ENCODE peak calls at places on chromosomes 2 and 18, in nine cellular contexts. O, Z, Y, J, B, K, V, S and T are unnamed samples.

GRCh38 chr2:33417093-33417492 is 59.4 kb upstream of the RASGRP3 start:
- DNase-seq in O (no peak), Z (no peak), Y (no peak), J (peak; percentile 34), B (no peak), K (no peak), V (peak; percentile 46), S (no peak), T (no peak)

GRCh38 chr2:180003566-180003965 is 3.5 kb downstream of the CWC22 start:
- DNase-seq in O (no peak), Z (no peak), Y (no peak), J (no peak), B (no peak), K (no peak), V (no peak), S (no peak), T (peak; percentile 81)

GRCh38 chr18:23231340-23232021 is 96.2 kb downstream of the CABLES1 start:
- DNase-seq in O (no peak), Z (peak; percentile 65), Y (no peak), J (peak; percentile 76), B (peak; percentile 94), K (no peak), V (peak; percentile 99), S (peak; percentile 98), T (peak; percentile 91)

GRCh38 chr2:203395858-203396257 is 67.7 kb downstream of the ABI2 start:
- DNase-seq in O (no peak), Z (no peak), Y (no peak), J (no peak), B (no peak), K (no peak), V (no peak), S (no peak), T (no peak)

GRCh38 chr2:67880291-67880761 is 182.5 kb downstream of the C1D start:
- DNase-seq in O (no peak), Z (no peak), Y (peak; percentile 59), J (no peak), B (no peak), K (peak; percentile 58), V (no peak), S (no peak), T (peak; percentile 71)

GRCh38 chr2:154974041-154974440 is 275.5 kb downstream of the KCNJ3 start:
- DNase-seq in O (no peak), Z (no peak), Y (no peak), J (no peak), B (no peak), K (no peak), V (no peak), S (peak; percentile 31), T (no peak)

GRCh38 chr18:30481871-30482270 is 560.7 kb downstream of the DSC3 start:
- DNase-seq in O (no peak), Z (no peak), Y (peak; percentile 61), J (no peak), B (no peak), K (no peak), V (no peak), S (no peak), T (peak; percentile 17)

GRCh38 chr18:76983184-76983583 is 149.4 kb downstream of the MBP start:
- DNase-seq in O (peak; percentile 81), Z (peak; percentile 79), Y (peak; percentile 97), J (peak; percentile 78), B (peak; percentile 74), K (peak; percentile 83), V (peak; percentile 77), S (peak; percentile 91), T (peak; percentile 97)

GRCh38 chr2:9010866-9011265 is 7.4 kb upstream of the MBOAT2 start:
- DNase-seq in O (no peak), Z (no peak), Y (no peak), J (no peak), B (peak; percentile 93), K (no peak), V (peak; percentile 77), S (no peak), T (no peak)

GRCh38 chr2:98158305-98158704 is 71.3 kb downstream of the VWA3B start:
- DNase-seq in O (no peak), Z (peak; percentile 33), Y (no peak), J (peak; percentile 70), B (no peak), K (no peak), V (no peak), S (no peak), T (no peak)

GRCh38 chr2:173395567-173396351 is 41.1 kb downstream of the CDCA7 start:
- DNase-seq in O (no peak), Z (no peak), Y (no peak), J (no peak), B (no peak), K (no peak), V (no peak), S (peak; percentile 5), T (no peak)

GRCh38 chr18:58569490-58569911 is 59.4 kb downstream of the ALPK2 start:
- DNase-seq in O (no peak), Z (no peak), Y (no peak), J (no peak), B (no peak), K (peak; percentile 26), V (no peak), S (no peak), T (no peak)

GRCh38 chr2:230158468-230158867 is 61.3 kb downstream of the SP110 start:
- DNase-seq in O (no peak), Z (no peak), Y (no peak), J (no peak), B (no peak), K (no peak), V (no peak), S (no peak), T (no peak)

GRCh38 chr2:24010477-24011277 is 792 bp downstream of the MFSD2B start:
- DNase-seq in O (no peak), Z (no peak), Y (peak; percentile 75), J (no peak), B (no peak), K (no peak), V (no peak), S (no peak), T (no peak)

DNA sequence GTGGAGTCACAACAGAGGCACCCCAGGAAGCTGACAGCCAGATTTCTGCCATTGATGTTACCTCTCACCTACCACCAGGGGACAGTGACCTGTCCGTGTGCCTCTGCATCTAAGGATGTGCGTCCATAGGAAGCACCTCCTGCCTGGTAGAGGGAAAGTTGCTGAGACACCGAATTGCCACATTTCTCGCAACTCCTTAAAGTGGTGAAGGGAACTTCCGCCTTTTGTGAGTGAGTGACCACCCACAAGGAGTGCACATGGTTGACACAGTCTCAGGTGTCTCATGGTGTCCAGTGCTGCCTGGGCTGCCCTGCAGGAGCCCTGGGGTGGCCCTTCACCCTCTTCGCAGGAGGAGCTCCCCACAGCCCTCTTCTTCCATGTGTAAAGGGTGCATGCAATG is 201.8 kb downstream of the GBX2 start:
- DNase-seq in O (no peak), Z (no peak), Y (peak; percentile 64), J (no peak), B (no peak), K (no peak), V (no peak), S (no peak), T (peak; percentile 2)
- TF ChIP-seq CTCF in O (no peak), Z (no peak), Y (peak; percentile 71), J (no peak), B (no peak), K (no peak), V (no peak), S (no peak), T (no peak)

GRCh38 chr18:63161728-63162195 is 157.8 kb downstream of the BCL2 start:
- DNase-seq in O (peak; percentile 90), Z (peak; percentile 50), Y (no peak), J (peak; percentile 59), B (peak; percentile 94), K (peak; percentile 59), V (peak; percentile 94), S (peak; percentile 96), T (peak; percentile 92)

GRCh38 chr18:63160172-63160995 is 159.2 kb downstream of the BCL2 start:
- DNase-seq in O (no peak), Z (no peak), Y (no peak), J (no peak), B (no peak), K (no peak), V (no peak), S (peak; percentile 87), T (peak; percentile 21)

GRCh38 chr18:63159590-63159989 is 160.0 kb downstream of the BCL2 start:
- DNase-seq in O (peak; percentile 78), Z (no peak), Y (no peak), J (no peak), B (no peak), K (no peak), V (no peak), S (peak; percentile 86), T (no peak)

GRCh38 chr18:63161032-63161727 is 158.4 kb downstream of the BCL2 start:
- DNase-seq in O (peak; percentile 88), Z (no peak), Y (no peak), J (no peak), B (no peak), K (no peak), V (peak; percentile 21), S (peak; percentile 95), T (no peak)

GRCh38 chr18:63162271-63163014 is 157.1 kb downstream of the BCL2 start:
- DNase-seq in O (peak; percentile 69), Z (no peak), Y (no peak), J (no peak), B (peak; percentile 72), K (no peak), V (peak; percentile 61), S (peak; percentile 92), T (peak; percentile 20)
- H3K4me3 ChIP-seq in O (no peak overlapping the region), Z (no peak overlapping the region), Y (no peak overlapping the region), J (no peak overlapping the region), B (no peak overlapping the region), K (no peak overlapping the region), V (no peak overlapping the region), S (peak overlapping the region; percentile 76), T (no peak overlapping the region)

GRCh38 chr2:219886615-219887014 is 259.2 kb downstream of the SLC4A3 start:
- DNase-seq in O (no peak), Z (no peak), Y (peak; percentile 56), J (no peak), B (no peak), K (no peak), V (no peak), S (no peak), T (peak; percentile 68)
- TF ChIP-seq CTCF in O (no peak), Z (no peak), Y (peak; percentile 72), J (no peak), B (peak; percentile 13), K (no peak), V (no peak), S (no peak), T (peak; percentile 44)

GRCh38 chr2:177433402-177433801 is 40.8 kb downstream of the AGPS start:
- DNase-seq in O (no peak), Z (no peak), Y (no peak), J (no peak), B (peak; percentile 8), K (no peak), V (peak; percentile 22), S (no peak), T (peak; percentile 5)

GRCh38 chr2:177427316-177427715 is 34.7 kb downstream of the AGPS start:
- DNase-seq in O (no peak), Z (no peak), Y (no peak), J (no peak), B (no peak), K (no peak), V (no peak), S (no peak), T (no peak)

GRCh38 chr2:177432703-177433102 is 40.1 kb downstream of the AGPS start:
- DNase-seq in O (peak; percentile 61), Z (no peak), Y (no peak), J (no peak), B (no peak), K (no peak), V (no peak), S (no peak), T (no peak)

GRCh38 chr2:177429688-177430325 is 37.2 kb downstream of the AGPS start:
- DNase-seq in O (no peak), Z (no peak), Y (no peak), J (no peak), B (peak; percentile 87), K (no peak), V (peak; percentile 92), S (no peak), T (peak; percentile 66)

GRCh38 chr2:177430425-177430824 is 37.9 kb downstream of the AGPS start:
- DNase-seq in O (no peak), Z (no peak), Y (no peak), J (no peak), B (peak; percentile 5), K (no peak), V (peak; percentile 44), S (no peak), T (no peak)
- H3K4me3 ChIP-seq in O (no peak overlapping the region), Z (no peak overlapping the region), Y (no peak overlapping the region), J (no peak overlapping the region), B (no peak overlapping the region), K (no peak overlapping the region), V (no peak overlapping the region), S (no peak overlapping the region), T (no peak overlapping the region)